ENCODE peak calls at places on chromosomes 7 and 10, in six cellular contexts. W is neuronal stem cell, G is NT2/D1, L is Panc1, A is mesendoderm, Y is hepatocyte. Z is an unnamed sample.

GRCh38 chr7:159091041-159091440 is 53.6 kb downstream of the VIPR2 start:
- DNase-seq in W (no peak), G (no peak), L (no peak), A (no peak), Y (no peak), Z (no peak)

GRCh38 chr10:116098411-116099019 is 174.5 kb downstream of the GFRA1 start:
- DNase-seq in W (no peak), G (no peak), L (no peak), A (no peak), Y (peak; percentile 32), Z (no peak)

GRCh38 chr10:119250641-119251314 is 43.4 kb downstream of the GRK5 start:
- DNase-seq in W (no peak), G (no peak), L (peak; percentile 94), A (peak; percentile 37), Y (no peak), Z (no peak)

GRCh38 chr10:111076682-111077661 is at the start of gene ADRA2A:
- DNase-seq in W (peak; percentile 62), G (peak; percentile 52), L (no peak), A (peak; percentile 80), Y (peak; percentile 74), Z (no peak)

GRCh38 chr10:60463726-60464125 is 74.1 kb upstream of the ANK3 start:
- DNase-seq in W (no peak), G (no peak), L (no peak), A (no peak), Y (no peak), Z (no peak)

GRCh38 chr10:6174201-6174874 is 28.4 kb upstream of the PFKFB3 start:
- DNase-seq in W (no peak), G (no peak), L (no peak), A (no peak), Y (no peak), Z (no peak)

GRCh38 chr10:33735463-33735862 is 401.0 kb upstream of the NRP1 start:
- DNase-seq in W (no peak), G (no peak), L (no peak), A (no peak), Y (no peak), Z (no peak)

GRCh38 chr10:86711957-86712708 is 43.8 kb downstream of the LDB3 start:
- DNase-seq in W (peak; percentile 38), G (peak; percentile 13), L (no peak), A (peak; percentile 76), Y (no peak), Z (no peak)

GRCh38 chr10:125038637-125039036 is 96.7 kb downstream of the ZRANB1 start:
- DNase-seq in W (no peak), G (no peak), L (no peak), A (peak; percentile 87), Y (no peak), Z (no peak)

GRCh38 chr10:51052152-51052551 is 22.1 kb upstream of the PRKG1 start:
- DNase-seq in W (no peak), G (no peak), L (no peak), A (no peak), Y (no peak), Z (no peak)

GRCh38 chr10:19333631-19334030 is 285.0 kb downstream of the MALRD1 start:
- DNase-seq in W (no peak), G (no peak), L (no peak), A (no peak), Y (no peak), Z (no peak)

GRCh38 chr7:38052786-38053185 is 125.3 kb upstream of the STARD3NL start:
- DNase-seq in W (no peak), G (no peak), L (no peak), A (no peak), Y (no peak), Z (no peak)

GRCh38 chr7:37510043-37510634 is 61.5 kb upstream of the ELMO1 start:
- DNase-seq in W (no peak), G (peak; percentile 23), L (peak; percentile 22), A (peak; percentile 26), Y (peak; percentile 28), Z (peak; percentile 33)

GRCh38 chr10:84201682-84202081 is 7.3 kb downstream of the CDHR1 start:
- DNase-seq in W (no peak), G (no peak), L (no peak), A (no peak), Y (no peak), Z (no peak)
- H3K27me3 ChIP-seq in W (peaks cover 28% of the 10 kb centered on the region), G (no peaks in the 10 kb centered on the region), L (peaks cover 19% of the 10 kb centered on the region), A (no peaks in the 10 kb centered on the region), Y (peaks cover 16% of the 10 kb centered on the region), Z (no peaks in the 10 kb centered on the region)

GRCh38 chr7:74993121-74993520 is 28.6 kb downstream of the CASTOR2 start:
- DNase-seq in W (no peak), G (no peak), L (no peak), A (no peak), Y (no peak), Z (no peak)
- H3K4me1 ChIP-seq in W (peaks cover 9% of the 10 kb centered on the region), G (peaks cover 8% of the 10 kb centered on the region), L (peaks cover 24% of the 10 kb centered on the region), A (no peaks in the 10 kb centered on the region), Y (peaks cover 38% of the 10 kb centered on the region), Z (no peaks in the 10 kb centered on the region)

GRCh38 chr7:6649241-6649961 is 12.3 kb downstream of the ZNF316 start:
- DNase-seq in W (no peak), G (no peak), L (no peak), A (no peak), Y (no peak), Z (no peak)
- H3K36me3 ChIP-seq in W (peaks cover 53% of the 10 kb centered on the region), G (peaks cover 83% of the 10 kb centered on the region), L (no peaks in the 10 kb centered on the region), A (peaks cover 4% of the 10 kb centered on the region), Y (no peaks in the 10 kb centered on the region), Z (peaks cover 62% of the 10 kb centered on the region)

GRCh38 chr7:28316489-28316888 is 95.8 kb upstream of the CREB5 start:
- DNase-seq in W (no peak), G (no peak), L (no peak), A (no peak), Y (no peak), Z (no peak)
- H3K27me3 ChIP-seq in W (peaks cover 33% of the 10 kb centered on the region), G (no peaks in the 10 kb centered on the region), L (peaks cover 38% of the 10 kb centered on the region), A (no peaks in the 10 kb centered on the region), Y (no peaks in the 10 kb centered on the region), Z (peaks cover 14% of the 10 kb centered on the region)

GRCh38 chr10:74930962-74931361 is 104.6 kb downstream of the KAT6B start:
- DNase-seq in W (no peak), G (no peak), L (no peak), A (no peak), Y (no peak), Z (no peak)
- H3K4me1 ChIP-seq in W (peaks cover 12% of the 10 kb centered on the region), G (no peaks in the 10 kb centered on the region), L (peaks cover 12% of the 10 kb centered on the region), A (peaks cover 3% of the 10 kb centered on the region), Y (peaks cover 15% of the 10 kb centered on the region), Z (no peaks in the 10 kb centered on the region)

GRCh38 chr10:79140083-79140793 is 71.5 kb downstream of the ZMIZ1 start:
- DNase-seq in W (no peak), G (no peak), L (no peak), A (no peak), Y (no peak), Z (no peak)
- H3K36me3 ChIP-seq in W (peaks cover 23% of the 10 kb centered on the region), G (peaks cover 59% of the 10 kb centered on the region), L (no peaks in the 10 kb centered on the region), A (peaks cover 3% of the 10 kb centered on the region), Y (no peaks in the 10 kb centered on the region), Z (peaks cover 6% of the 10 kb centered on the region)

Z was measured in CD4-positive, CD25-positive, alpha-beta regulatory T cell.